ENCODE peak calls at places on chromosomes 7 and 10, in eight cellular contexts. One of them, this sample, is unnamed.

GRCh38 chr10:34523017-34523767 is 291.9 kb downstream of the PARD3 start:
- DNase-seq in pancreas: no peak
- DNase-seq in CD4-positive, alpha-beta T cell: no peak
- DNase-seq in GM04503: no peak
- DNase-seq in RCC 7860: no peak
- DNase-seq in nephron progenitor cell: no peak
- DNase-seq in lower lobe of right lung: no peak
- DNase-seq in amniotic stem cell: no peak
- DNase-seq in this sample: no peak

GRCh38 chr7:94394399-94395140 is at the start of gene COL1A2:
- DNase-seq in pancreas: peak
- DNase-seq in CD4-positive, alpha-beta T cell: no peak
- DNase-seq in GM04503: peak
- DNase-seq in RCC 7860: no peak
- DNase-seq in nephron progenitor cell: peak
- DNase-seq in lower lobe of right lung: peak
- DNase-seq in amniotic stem cell: peak
- DNase-seq in this sample: no peak

GRCh38 chr7:132276986-132277716 is 299.1 kb downstream of the PLXNA4 start:
- DNase-seq in pancreas: no peak
- DNase-seq in CD4-positive, alpha-beta T cell: no peak
- DNase-seq in GM04503: peak
- DNase-seq in RCC 7860: peak
- DNase-seq in nephron progenitor cell: no peak
- DNase-seq in lower lobe of right lung: no peak
- DNase-seq in amniotic stem cell: no peak
- DNase-seq in this sample: no peak

GRCh38 chr10:73898730-73899400 is 12.1 kb upstream of the PLAU start:
- DNase-seq in pancreas: no peak
- DNase-seq in CD4-positive, alpha-beta T cell: no peak
- DNase-seq in GM04503: no peak
- DNase-seq in RCC 7860: no peak
- DNase-seq in nephron progenitor cell: no peak
- DNase-seq in lower lobe of right lung: no peak
- DNase-seq in amniotic stem cell: no peak
- DNase-seq in this sample: no peak

GRCh38 chr7:24767878-24768569 is 10.8 kb upstream of the GSDME start:
- DNase-seq in pancreas: no peak
- DNase-seq in CD4-positive, alpha-beta T cell: no peak
- DNase-seq in GM04503: no peak
- DNase-seq in RCC 7860: no peak
- DNase-seq in nephron progenitor cell: no peak
- DNase-seq in lower lobe of right lung: no peak
- DNase-seq in amniotic stem cell: no peak
- DNase-seq in this sample: no peak

GRCh38 chr7:157568785-157569584 is 232.2 kb downstream of the DNAJB6 start:
- DNase-seq in pancreas: peak
- DNase-seq in CD4-positive, alpha-beta T cell: peak
- DNase-seq in GM04503: no peak
- DNase-seq in RCC 7860: no peak
- DNase-seq in nephron progenitor cell: peak
- DNase-seq in lower lobe of right lung: peak
- DNase-seq in amniotic stem cell: no peak
- DNase-seq in this sample: no peak

GRCh38 chr7:100863406-100863950 is 3.7 kb upstream of the TRIP6 start:
- DNase-seq in pancreas: no peak
- DNase-seq in CD4-positive, alpha-beta T cell: no peak
- DNase-seq in GM04503: no peak
- DNase-seq in RCC 7860: peak
- DNase-seq in nephron progenitor cell: no peak
- DNase-seq in lower lobe of right lung: no peak
- DNase-seq in amniotic stem cell: no peak
- DNase-seq in this sample: no peak

GRCh38 chr10:7687228-7687907 is 15.7 kb upstream of the ITIH2 start:
- DNase-seq in pancreas: peak
- DNase-seq in CD4-positive, alpha-beta T cell: peak
- DNase-seq in GM04503: peak
- DNase-seq in RCC 7860: peak
- DNase-seq in nephron progenitor cell: peak
- DNase-seq in lower lobe of right lung: peak
- DNase-seq in amniotic stem cell: peak
- DNase-seq in this sample: peak

GRCh38 chr7:4204530-4205165 is 477.4 kb upstream of the FOXK1 start:
- DNase-seq in pancreas: no peak
- DNase-seq in CD4-positive, alpha-beta T cell: peak
- DNase-seq in GM04503: no peak
- DNase-seq in RCC 7860: no peak
- DNase-seq in nephron progenitor cell: no peak
- DNase-seq in lower lobe of right lung: peak
- DNase-seq in amniotic stem cell: no peak
- DNase-seq in this sample: no peak

GRCh38 chr10:8193546-8193945 is 139.1 kb downstream of the GATA3 start:
- DNase-seq in pancreas: no peak
- DNase-seq in CD4-positive, alpha-beta T cell: no peak
- DNase-seq in GM04503: no peak
- DNase-seq in RCC 7860: peak
- DNase-seq in nephron progenitor cell: no peak
- DNase-seq in lower lobe of right lung: no peak
- DNase-seq in amniotic stem cell: no peak
- DNase-seq in this sample: no peak

GRCh38 chr10:97197030-97197500 is 11.3 kb upstream of the SLIT1 start:
- DNase-seq in pancreas: no peak
- DNase-seq in CD4-positive, alpha-beta T cell: no peak
- DNase-seq in GM04503: no peak
- DNase-seq in RCC 7860: no peak
- DNase-seq in nephron progenitor cell: no peak
- DNase-seq in lower lobe of right lung: no peak
- DNase-seq in amniotic stem cell: no peak
- DNase-seq in this sample: no peak

GRCh38 chr7:136528329-136528728 is 340.1 kb upstream of the CHRM2 start:
- DNase-seq in pancreas: no peak
- DNase-seq in CD4-positive, alpha-beta T cell: no peak
- DNase-seq in GM04503: peak
- DNase-seq in RCC 7860: peak
- DNase-seq in nephron progenitor cell: no peak
- DNase-seq in lower lobe of right lung: no peak
- DNase-seq in amniotic stem cell: peak
- DNase-seq in this sample: no peak

GRCh38 chr10:5589071-5589962 is 64.6 kb downstream of the CALML3 start:
- DNase-seq in pancreas: no peak
- DNase-seq in CD4-positive, alpha-beta T cell: no peak
- DNase-seq in GM04503: no peak
- DNase-seq in RCC 7860: no peak
- DNase-seq in nephron progenitor cell: no peak
- DNase-seq in lower lobe of right lung: peak
- DNase-seq in amniotic stem cell: no peak
- DNase-seq in this sample: no peak

GRCh38 chr7:114392686-114393085 is 21.9 kb upstream of the FOXP2 start:
- DNase-seq in pancreas: no peak
- DNase-seq in CD4-positive, alpha-beta T cell: no peak
- DNase-seq in GM04503: no peak
- DNase-seq in RCC 7860: peak
- DNase-seq in nephron progenitor cell: no peak
- DNase-seq in lower lobe of right lung: no peak
- DNase-seq in amniotic stem cell: no peak
- DNase-seq in this sample: no peak

GRCh38 chr10:112585052-112585451 is 138.0 kb downstream of the VTI1A start:
- DNase-seq in pancreas: no peak
- DNase-seq in CD4-positive, alpha-beta T cell: no peak
- DNase-seq in GM04503: no peak
- DNase-seq in RCC 7860: no peak
- DNase-seq in nephron progenitor cell: no peak
- DNase-seq in lower lobe of right lung: no peak
- DNase-seq in amniotic stem cell: peak
- DNase-seq in this sample: no peak

GRCh38 chr10:120981601-120982381 is 130.6 kb downstream of the WDR11 start:
- DNase-seq in pancreas: no peak
- DNase-seq in CD4-positive, alpha-beta T cell: no peak
- DNase-seq in GM04503: no peak
- DNase-seq in RCC 7860: no peak
- DNase-seq in nephron progenitor cell: peak
- DNase-seq in lower lobe of right lung: no peak
- DNase-seq in amniotic stem cell: no peak
- DNase-seq in this sample: no peak

GRCh38 chr10:7819126-7819470 is 793 bp downstream of the TAF3 start:
- DNase-seq in pancreas: peak
- DNase-seq in CD4-positive, alpha-beta T cell: peak
- DNase-seq in GM04503: no peak
- DNase-seq in RCC 7860: peak
- DNase-seq in nephron progenitor cell: peak
- DNase-seq in lower lobe of right lung: peak
- DNase-seq in amniotic stem cell: no peak
- DNase-seq in this sample: peak

GRCh38 chr7:84188811-84189405 is 5.7 kb downstream of the SEMA3A start:
- DNase-seq in pancreas: no peak
- DNase-seq in CD4-positive, alpha-beta T cell: no peak
- DNase-seq in GM04503: no peak
- DNase-seq in RCC 7860: no peak
- DNase-seq in nephron progenitor cell: no peak
- DNase-seq in lower lobe of right lung: no peak
- DNase-seq in amniotic stem cell: no peak
- DNase-seq in this sample: no peak

GRCh38 chr7:21844742-21845141 is 101.0 kb downstream of the CDCA7L start:
- DNase-seq in pancreas: no peak
- DNase-seq in CD4-positive, alpha-beta T cell: no peak
- DNase-seq in GM04503: no peak
- DNase-seq in RCC 7860: no peak
- DNase-seq in nephron progenitor cell: no peak
- DNase-seq in lower lobe of right lung: no peak
- DNase-seq in amniotic stem cell: no peak
- DNase-seq in this sample: no peak